ENCODE peak calls at places on chromosomes 6 and 20, in six cellular contexts. O is neural progenitor cell, I is fibroblast of lung, D is body of pancreas, K is spleen, T is tibial artery. Y is an unnamed sample.

GRCh38 chr6:72530750-72531149 is 91.1 kb upstream of the KCNQ5 start:
- DNase-seq in I (no peak), O (no peak), K (no peak), T (no peak), D (no peak), Y (no peak)

GRCh38 chr6:170149681-170150589 is 140.9 kb downstream of the DLL1 start:
- DNase-seq in I (no peak), T (no peak), O (no peak), D (no peak), K (peak; percentile 71), Y (no peak)

GRCh38 chr6:125962900-125963497 is 6.4 kb downstream of the HINT3 start:
- DNase-seq in K (no peak), T (no peak), D (no peak), I (no peak), O (no peak), Y (no peak)

GRCh38 chr6:42929928-42930360 is 664 bp downstream of the CNPY3 start:
- DNase-seq in O (no peak), T (peak; percentile 35), D (peak; percentile 23), K (peak; percentile 87), I (peak; percentile 79), Y (peak; percentile 37)

GRCh38 chr6:44431118-44431725 is 43.7 kb downstream of the CDC5L start:
- DNase-seq in T (no peak), K (no peak), I (peak; percentile 81), D (peak; percentile 44), O (peak; percentile 56), Y (no peak)

GRCh38 chr6:36599791-36600209 is 5.6 kb downstream of the SRSF3 start:
- DNase-seq in I (peak; percentile 51), D (peak; percentile 42), O (peak; percentile 56), K (peak; percentile 78), T (no peak), Y (no peak)

GRCh38 chr6:142833798-142834197 is 111.2 kb downstream of the HIVEP2 start:
- DNase-seq in I (no peak), T (no peak), O (no peak), D (no peak), K (no peak), Y (no peak)

GRCh38 chr6:36622901-36623546 is 28.9 kb downstream of the SRSF3 start:
- DNase-seq in K (peak; percentile 39), O (no peak), D (no peak), I (no peak), T (peak; percentile 12), Y (no peak)

GRCh38 chr6:91240878-91241603 is 654.2 kb upstream of the MAP3K7 start:
- DNase-seq in K (no peak), O (no peak), D (no peak), I (no peak), T (no peak), Y (no peak)

GRCh38 chr20:55880361-55880760 is 125.0 kb downstream of the CBLN4 start:
- DNase-seq in I (no peak), D (peak; percentile 13), K (no peak), O (no peak), T (no peak), Y (no peak)

GRCh38 chr20:3786126-3786484 is 435 bp downstream of the CENPB start:
- DNase-seq in O (peak; percentile 60), I (peak; percentile 66), D (peak; percentile 58), T (peak; percentile 53), K (no peak), Y (no peak)

GRCh38 chr6:154962751-154963150 is 32.4 kb upstream of the TIAM2 start:
- DNase-seq in T (peak; percentile 22), K (no peak), I (peak; percentile 82), D (no peak), O (no peak), Y (peak; percentile 76)

GRCh38 chr20:25865715-25866656 is 169.3 kb upstream of the ZNF337 start:
- DNase-seq in T (no peak), K (peak; percentile 87), D (peak; percentile 85), I (peak; percentile 49), O (peak; percentile 90), Y (no peak)

GRCh38 chr6:140040391-140040790 is 665.9 kb upstream of the CITED2 start:
- DNase-seq in T (no peak), K (no peak), O (no peak), I (peak; percentile 29), D (no peak), Y (no peak)

GRCh38 chr6:163904161-163904560 is 489.6 kb downstream of the QKI start:
- DNase-seq in D (no peak), T (no peak), I (no peak), K (no peak), O (no peak), Y (no peak)

GRCh38 chr6:107847844-107848802 is 24.0 kb upstream of the SCML4 start:
- DNase-seq in O (peak; percentile 92), T (peak; percentile 72), D (peak; percentile 89), I (peak; percentile 71), K (peak; percentile 96), Y (peak; percentile 14)

GRCh38 chr6:37319156-37319555 is 34.6 kb upstream of the RNF8 start:
- DNase-seq in D (no peak), T (no peak), O (no peak), K (no peak), I (no peak), Y (no peak)

GRCh38 chr6:52491203-52492069 is 71.3 kb downstream of the EFHC1 start:
- DNase-seq in T (no peak), I (peak; percentile 60), D (no peak), O (no peak), K (no peak), Y (no peak)

GRCh38 chr6:4672772-4673171 is 103.4 kb upstream of the CDYL start:
- DNase-seq in D (no peak), O (no peak), K (no peak), I (peak; percentile 21), T (no peak), Y (no peak)

GRCh38 chr6:5843078-5843477 is 163.6 kb downstream of the NRN1 start:
- DNase-seq in T (no peak), I (no peak), D (no peak), K (no peak), O (no peak), Y (no peak)

GRCh38 chr6:131766631-131767030 is 41.2 kb upstream of the ENPP1 start:
- DNase-seq in K (no peak), T (no peak), O (no peak), I (no peak), D (no peak), Y (no peak)

GRCh38 chr6:25747477-25747876 is 7.1 kb upstream of the SLC17A4 start:
- DNase-seq in D (no peak), I (no peak), K (no peak), O (no peak), T (no peak), Y (no peak)

GRCh38 chr6:8066108-8066507 is 1.9 kb upstream of the BLOC1S5 start:
- DNase-seq in I (no peak), T (no peak), K (no peak), O (no peak), D (no peak), Y (no peak)

GRCh38 chr6:13331516-13332348 is 3.4 kb upstream of the TBC1D7 start:
- DNase-seq in K (no peak), O (no peak), I (peak; percentile 56), T (no peak), D (no peak), Y (no peak)

GRCh38 chr6:32148722-32149576 is 2.8 kb downstream of the PRRT1 start:
- DNase-seq in D (peak; percentile 71), O (peak; percentile 70), K (peak; percentile 85), I (peak; percentile 47), T (peak; percentile 58), Y (no peak)
- H3K4me3 ChIP-seq in D (no peak overlapping the region), O (peak overlapping the region; percentile 34), K (peak overlapping the region; percentile 62), I (peak overlapping the region; percentile 33), T (peak overlapping the region; percentile 17), Y (peak overlapping the region; percentile 32)

DNA sequence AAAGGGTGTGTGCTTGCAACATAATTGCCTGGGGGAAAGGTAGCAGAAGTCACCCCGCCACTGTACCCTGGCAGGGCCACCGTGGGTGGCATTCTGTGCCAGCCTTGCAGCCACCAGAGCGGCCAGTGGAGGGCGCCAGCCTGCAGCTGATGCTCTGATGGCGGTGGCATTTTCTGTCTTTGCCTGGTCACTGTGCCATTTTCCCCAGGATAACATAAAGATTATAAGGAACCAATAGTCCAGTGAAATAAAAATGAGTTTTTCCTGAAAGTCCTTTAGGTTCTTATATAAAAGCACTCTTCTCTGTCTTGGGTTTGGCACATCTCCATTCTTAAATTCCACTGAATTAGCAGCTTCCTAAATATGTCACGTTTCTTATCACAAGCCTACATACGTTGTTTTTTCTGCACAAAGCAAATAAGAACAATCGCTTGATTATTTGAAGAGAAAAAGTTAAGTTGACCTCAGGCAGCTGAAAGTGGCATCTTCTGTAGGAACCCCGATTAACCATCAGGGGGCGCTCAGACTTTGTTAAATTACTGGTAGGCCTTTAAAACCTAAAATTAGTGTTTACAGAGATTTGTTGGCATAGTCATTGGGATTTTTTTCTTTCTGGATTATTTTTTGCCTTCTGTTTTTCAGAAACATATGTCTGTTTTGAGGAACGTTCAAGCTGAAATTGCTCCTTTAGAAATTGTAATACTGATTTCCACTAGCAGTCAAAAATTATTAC is 67.3 kb upstream of the XRN2 start:
- DNase-seq in I (peak; percentile 75), K (peak; percentile 87), T (peak; percentile 33), O (peak; percentile 87), D (peak; percentile 50), Y (peak; percentile 16)
- TF ChIP-seq CTCF in I (peak; percentile 67), K (peak; percentile 57), T (peak; percentile 68), O (peak; percentile 78), D (peak; percentile 69), Y (peak; percentile 98)

GRCh38 chr6:117601811-117602150 is 530 bp downstream of the GOPC start:
- DNase-seq in I (no peak), T (no peak), O (no peak), D (no peak), K (no peak), Y (no peak)
- H3K4me3 ChIP-seq in I (peak overlapping the region; percentile 94), T (peak overlapping the region; percentile 96), O (peak overlapping the region; percentile 67), D (peak overlapping the region; percentile 67), K (peak overlapping the region; percentile 92), Y (peak overlapping the region; percentile 78)

GRCh38 chr6:32113386-32114352 is 4.5 kb upstream of the TNXB start:
- DNase-seq in T (peak; percentile 92), K (peak; percentile 77), O (peak; percentile 65), D (peak; percentile 64), I (peak; percentile 99), Y (no peak)
- TF ChIP-seq CTCF in T (peak; percentile 57), K (no peak), O (peak; percentile 20), D (peak; percentile 12), I (peak; percentile 69), Y (peak; percentile 33)

DNA sequence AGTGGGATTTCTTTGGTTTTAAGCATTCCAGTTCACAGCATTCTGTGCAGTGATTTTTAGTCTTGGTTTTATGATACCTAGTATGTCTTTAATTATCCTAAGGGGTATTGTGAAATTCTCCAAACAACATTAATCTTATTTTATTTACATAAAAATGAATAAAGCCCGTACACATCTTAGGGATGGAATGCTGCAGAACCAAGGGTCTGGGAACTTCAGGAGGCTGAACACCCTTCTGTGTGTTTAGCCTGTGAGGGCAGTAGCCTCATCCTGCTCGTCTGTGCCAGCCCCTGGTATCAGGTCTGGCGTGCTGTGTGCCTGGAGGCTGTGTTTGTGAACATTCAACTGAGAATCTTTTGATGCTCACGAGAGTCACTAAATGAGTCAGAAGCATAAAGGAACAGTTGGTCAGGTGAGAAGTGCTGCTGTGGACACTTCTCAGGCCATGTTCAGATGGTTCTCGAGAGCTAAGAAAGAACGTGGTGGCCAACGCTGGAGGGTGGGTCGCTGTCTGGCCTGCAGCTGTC is 25.2 kb upstream of the C20orf204 start:
- DNase-seq in I (peak; percentile 6), T (no peak), D (no peak), K (no peak), O (no peak), Y (no peak)
- H3K4me3 ChIP-seq in I (no peak overlapping the region), T (no peak overlapping the region), D (no peak overlapping the region), K (no peak overlapping the region), O (no peak overlapping the region), Y (no peak overlapping the region)